ENCODE peak calls at places on chromosomes 6 and 20, in eight cellular contexts. Z is lower leg skin, S is vagina, G is Calu3, X is mesothelial cell of epicardium, I is lower lobe of right lung, R is hepatocyte, T is prostate gland. H is an unnamed sample.

GRCh38 chr6:42989923-42990322 is 5.6 kb downstream of the PPP2R5D start:
- DNase-seq in Z (no peak), S (no peak), G (no peak), X (no peak), I (no peak), R (peak), T (no peak), H (no peak)

GRCh38 chr6:41723178-41723935 is 12.1 kb downstream of the TFEB start:
- DNase-seq in Z (peak), S (no peak), G (peak), X (no peak), I (peak), R (peak), T (peak), H (peak)

GRCh38 chr6:89999154-89999553 is 104.9 kb downstream of the GJA10 start:
- DNase-seq in Z (peak), S (no peak), G (peak), X (no peak), I (no peak), R (no peak), T (no peak), H (no peak)

GRCh38 chr20:63702751-63703470 is 4.9 kb downstream of the ARFRP1 start:
- DNase-seq in Z (peak), S (no peak), G (no peak), X (no peak), I (no peak), R (no peak), T (no peak), H (no peak)

GRCh38 chr6:87237804-87238203 is 82.4 kb downstream of the ZNF292 start:
- DNase-seq in Z (no peak), S (no peak), G (no peak), X (no peak), I (no peak), R (no peak), T (no peak), H (no peak)

GRCh38 chr20:62918830-62919229 is 7.5 kb downstream of the DIDO1 start:
- DNase-seq in Z (no peak), S (no peak), G (no peak), X (no peak), I (peak), R (no peak), T (no peak), H (no peak)

GRCh38 chr20:5548112-5548511 is 202.1 kb upstream of the SHLD1 start:
- DNase-seq in Z (no peak), S (no peak), G (no peak), X (no peak), I (no peak), R (no peak), T (no peak), H (no peak)

GRCh38 chr6:26199057-26199772 is 112.0 kb downstream of the HFE start:
- DNase-seq in Z (peak), S (no peak), G (peak), X (no peak), I (peak), R (peak), T (peak), H (peak)

GRCh38 chr20:24816907-24817306 is 132.2 kb upstream of the CST7 start:
- DNase-seq in Z (no peak), S (no peak), G (no peak), X (no peak), I (no peak), R (no peak), T (no peak), H (no peak)

GRCh38 chr20:37573626-37574198 is 46.0 kb upstream of the BLCAP start:
- DNase-seq in Z (peak), S (peak), G (no peak), X (no peak), I (no peak), R (no peak), T (no peak), H (no peak)

GRCh38 chr20:4512891-4513550 is 208.7 kb upstream of the PRND start:
- DNase-seq in Z (no peak), S (no peak), G (no peak), X (no peak), I (no peak), R (peak), T (no peak), H (no peak)

GRCh38 chr6:41577865-41578713 is 31.9 kb downstream of the FOXP4 start:
- DNase-seq in Z (no peak), S (no peak), G (no peak), X (no peak), I (no peak), R (peak), T (peak), H (no peak)

GRCh38 chr6:169250660-169251059 is 3.0 kb downstream of the THBS2 start:
- DNase-seq in Z (peak), S (no peak), G (peak), X (no peak), I (no peak), R (no peak), T (no peak), H (no peak)

GRCh38 chr20:23161968-23162696 is 76.0 kb upstream of the CD93 start:
- DNase-seq in Z (peak), S (peak), G (peak), X (no peak), I (peak), R (peak), T (peak), H (no peak)

GRCh38 chr6:16383607-16384206 is 145.3 kb downstream of the GMPR start:
- DNase-seq in Z (no peak), S (no peak), G (no peak), X (no peak), I (no peak), R (no peak), T (no peak), H (no peak)

GRCh38 chr6:140921366-140922226 is 1211.1 kb upstream of the GJE1 start:
- DNase-seq in Z (no peak), S (no peak), G (peak), X (no peak), I (no peak), R (peak), T (peak), H (no peak)

GRCh38 chr20:19835533-19836222 is 77.6 kb downstream of the RIN2 start:
- DNase-seq in Z (no peak), S (no peak), G (no peak), X (no peak), I (no peak), R (no peak), T (no peak), H (no peak)

GRCh38 chr20:22562620-22563019 is 21.8 kb downstream of the FOXA2 start:
- DNase-seq in Z (no peak), S (no peak), G (no peak), X (no peak), I (no peak), R (no peak), T (no peak), H (no peak)

GRCh38 chr20:12823742-12824141 is 185.0 kb upstream of the SPTLC3 start:
- DNase-seq in Z (no peak), S (no peak), G (no peak), X (no peak), I (no peak), R (no peak), T (no peak), H (no peak)

GRCh38 chr20:41142241-41142640 is 4.9 kb downstream of the PLCG1 start:
- DNase-seq in Z (no peak), S (no peak), G (no peak), X (no peak), I (no peak), R (no peak), T (no peak), H (no peak)

GRCh38 chr6:17967668-17968067 is 19.8 kb downstream of the KIF13A start:
- DNase-seq in Z (no peak), S (no peak), G (no peak), X (no peak), I (no peak), R (no peak), T (no peak), H (no peak)

GRCh38 chr6:67009818-67010217 is 1302.8 kb upstream of the EYS start:
- DNase-seq in Z (no peak), S (no peak), G (no peak), X (no peak), I (no peak), R (peak), T (no peak), H (no peak)

GRCh38 chr20:34871966-34872603 is 571 bp downstream of the GGT7 start:
- DNase-seq in Z (no peak), S (no peak), G (no peak), X (no peak), I (no peak), R (no peak), T (no peak), H (no peak)

GRCh38 chr20:48411906-48412305 is 415.9 kb downstream of the PREX1 start:
- DNase-seq in Z (no peak), S (no peak), G (no peak), X (no peak), I (no peak), R (no peak), T (no peak), H (no peak)

GRCh38 chr20:13947719-13948118 is 42.7 kb downstream of the SEL1L2 start:
- DNase-seq in Z (no peak), S (no peak), G (no peak), X (no peak), I (no peak), R (no peak), T (no peak), H (no peak)

DNA sequence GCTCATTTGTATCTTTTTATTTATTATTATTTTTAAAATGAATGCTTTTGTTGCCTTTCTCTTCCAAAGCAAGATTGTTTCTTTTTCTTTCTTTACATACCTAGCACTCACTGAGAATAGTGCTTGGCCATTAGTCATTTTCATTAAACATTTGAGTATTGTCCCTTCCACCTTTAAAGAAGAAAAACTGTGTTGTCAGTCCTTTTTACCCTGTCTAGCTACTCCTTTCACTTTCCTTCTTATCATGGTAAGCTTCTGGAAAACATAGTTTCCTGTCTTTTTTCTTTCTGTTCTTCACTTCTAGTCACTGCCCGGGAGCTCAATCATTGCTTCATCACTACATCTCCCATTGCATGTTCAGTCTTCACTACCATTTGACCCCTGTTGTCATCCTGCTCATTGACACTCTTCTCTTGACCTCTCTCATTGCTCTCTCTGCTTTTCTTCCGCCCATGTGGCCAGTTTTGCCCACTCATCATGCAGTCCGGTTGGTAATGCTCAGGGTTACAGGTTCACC is 12.2 kb downstream of the VAPB start:
- DNase-seq in Z (no peak), S (no peak), G (no peak), X (no peak), I (no peak), R (no peak), T (no peak), H (no peak)
- TF ChIP-seq CTCF in Z (no peak), S (no peak), G (no peak), X (no peak), I (no peak), R (no peak), T (no peak), H (no peak)

GRCh38 chr6:163707385-163708355 is 293.2 kb downstream of the QKI start:
- DNase-seq in Z (peak), S (no peak), G (no peak), X (no peak), I (no peak), R (no peak), T (no peak), H (no peak)
- TF ChIP-seq CTCF in Z (no peak), S (no peak), G (no peak), X (no peak), I (peak), R (no peak), T (no peak), H (no peak)

GRCh38 chr6:116767715-116768114 is 2.2 kb upstream of the FAM162B start:
- DNase-seq in Z (no peak), S (no peak), G (no peak), X (no peak), I (no peak), R (no peak), T (no peak), H (no peak)
- TF ChIP-seq CTCF in Z (no peak), S (no peak), G (no peak), X (no peak), I (no peak), R (no peak), T (no peak), H (no peak)

DNA sequence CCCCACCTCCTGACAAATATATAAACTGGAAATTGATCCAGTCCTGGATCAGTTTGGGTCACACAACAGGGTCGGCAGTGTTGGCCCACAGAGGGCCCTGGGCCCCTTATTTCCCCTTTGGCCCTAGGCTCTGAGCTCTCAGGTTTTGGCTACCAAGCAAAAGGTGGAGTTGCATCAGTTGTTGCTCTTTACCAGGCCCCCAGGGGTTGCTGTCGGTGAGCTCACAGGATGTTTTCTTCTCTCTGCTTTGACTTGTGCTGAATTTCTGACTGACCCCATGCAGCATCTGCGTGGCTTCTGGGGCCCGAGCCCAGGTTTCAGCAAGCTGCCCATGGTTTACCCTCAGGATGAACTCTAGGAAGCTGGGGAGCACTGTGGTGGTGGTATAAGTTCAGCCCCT is 44.6 kb downstream of the PPARD start:
- DNase-seq in Z (no peak), S (no peak), G (no peak), X (no peak), I (no peak), R (no peak), T (no peak), H (no peak)
- TF ChIP-seq CTCF in Z (no peak), S (no peak), G (no peak), X (no peak), I (no peak), R (no peak), T (no peak), H (no peak)

DNA sequence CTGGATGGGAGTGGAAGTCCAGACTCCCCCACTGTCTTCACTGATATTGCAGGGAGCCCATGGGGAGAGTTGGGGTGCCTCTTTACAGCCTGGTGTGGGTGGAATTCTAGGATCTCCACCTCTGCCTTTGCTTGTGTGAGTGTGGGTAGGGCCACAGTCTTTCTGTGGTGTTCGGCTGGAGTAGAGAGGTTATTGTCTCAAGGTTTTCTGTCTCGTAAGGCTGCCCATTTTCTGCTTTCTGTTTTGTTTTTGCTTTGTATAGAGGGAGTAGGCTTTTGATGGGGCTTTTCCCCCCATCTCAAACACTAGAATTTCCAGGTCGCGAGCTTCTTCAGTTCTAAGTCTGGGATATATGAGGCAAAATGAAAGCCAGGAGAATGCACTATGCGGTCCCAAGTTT is 40.4 kb upstream of the ELMO2 start:
- DNase-seq in Z (peak), S (no peak), G (no peak), X (no peak), I (no peak), R (no peak), T (no peak), H (no peak)
- TF ChIP-seq CTCF in Z (no peak), S (no peak), G (no peak), X (no peak), I (no peak), R (no peak), T (no peak), H (no peak)

GRCh38 chr20:1320902-1321653 is 7.9 kb downstream of the SDCBP2 start:
- DNase-seq in Z (peak), S (no peak), G (no peak), X (no peak), I (no peak), R (no peak), T (no peak), H (no peak)

GRCh38 chr20:1317545-1318255 is 11.2 kb downstream of the SDCBP2 start:
- DNase-seq in Z (no peak), S (no peak), G (no peak), X (no peak), I (no peak), R (no peak), T (no peak), H (no peak)

GRCh38 chr20:1320016-1320415 is 8.9 kb downstream of the SDCBP2 start:
- DNase-seq in Z (no peak), S (no peak), G (no peak), X (no peak), I (peak), R (no peak), T (no peak), H (no peak)

GRCh38 chr20:1319051-1319450 is 9.9 kb downstream of the SDCBP2 start:
- DNase-seq in Z (no peak), S (no peak), G (no peak), X (no peak), I (no peak), R (no peak), T (no peak), H (no peak)

GRCh38 chr20:1319462-1319861 is 9.5 kb downstream of the SDCBP2 start:
- DNase-seq in Z (no peak), S (no peak), G (no peak), X (no peak), I (no peak), R (no peak), T (no peak), H (no peak)
- TF ChIP-seq CTCF in Z (no peak), S (no peak), G (no peak), X (no peak), I (no peak), R (no peak), T (no peak), H (no peak)